ENCODE peak calls at places on chromosome 7, in six cellular contexts. C, Y, F, I, G and D are unnamed samples.

GRCh38 chr7:10022957-10023356 is 950.7 kb upstream of the PHF14 start:
- DNase-seq in G (no peak), C (no peak), I (no peak), F (peak; percentile 12), Y (no peak), D (no peak)

GRCh38 chr7:78014401-78014800 is 215.8 kb downstream of the PHTF2 start:
- DNase-seq in F (no peak), G (no peak), Y (no peak), I (no peak), C (no peak), D (no peak)

GRCh38 chr7:34260282-34260681 is 354.9 kb downstream of the BMPER start:
- DNase-seq in G (no peak), C (no peak), I (no peak), Y (peak; percentile 94), F (peak; percentile 61), D (no peak)

GRCh38 chr7:150503581-150503980 is 11.1 kb upstream of the GIMAP7 start:
- DNase-seq in G (no peak), I (no peak), F (no peak), Y (no peak), C (no peak), D (no peak)

GRCh38 chr7:154576604-154577003 is 426.3 kb downstream of the PAXIP1 start:
- DNase-seq in C (no peak), I (no peak), F (no peak), Y (no peak), G (no peak), D (no peak)

GRCh38 chr7:117158941-117159705 is 163.7 kb downstream of the WNT2 start:
- DNase-seq in Y (peak; percentile 40), C (no peak), G (no peak), F (no peak), I (no peak), D (no peak)

GRCh38 chr7:57769958-57770357 is 320.0 kb downstream of the ZNF716 start:
- DNase-seq in G (no peak), F (no peak), I (no peak), Y (no peak), C (no peak), D (no peak)

GRCh38 chr7:131057015-131057518 is 270.6 kb upstream of the MKLN1 start:
- DNase-seq in C (no peak), Y (peak; percentile 86), I (no peak), F (no peak), G (no peak), D (no peak)

GRCh38 chr7:46534593-46535271 is 613.7 kb upstream of the IGFBP3 start:
- DNase-seq in G (no peak), F (no peak), C (peak; percentile 33), Y (peak; percentile 93), I (no peak), D (peak; percentile 78)

GRCh38 chr7:26198133-26198780 is 2.3 kb downstream of the HNRNPA2B1 start:
- DNase-seq in G (no peak), Y (no peak), F (no peak), C (no peak), I (no peak), D (no peak)

GRCh38 chr7:133861876-133862275 is 265.3 kb upstream of the LRGUK start:
- DNase-seq in C (no peak), F (no peak), G (no peak), I (no peak), Y (no peak), D (no peak)

GRCh38 chr7:157763279-157764000 is 426.6 kb downstream of the DNAJB6 start:
- DNase-seq in Y (no peak), C (no peak), G (no peak), I (no peak), F (no peak), D (no peak)

GRCh38 chr7:15607541-15608210 is 45.9 kb upstream of the AGMO start:
- DNase-seq in C (no peak), F (no peak), Y (no peak), G (no peak), I (no peak), D (no peak)

GRCh38 chr7:140230862-140231778 is 54.3 kb upstream of the KDM7A start:
- DNase-seq in G (peak; percentile 76), F (peak; percentile 40), Y (peak; percentile 39), I (no peak), C (peak; percentile 87), D (peak; percentile 46)

GRCh38 chr7:142177869-142178268 is 66.4 kb downstream of the MGAM2 start:
- DNase-seq in I (no peak), Y (no peak), F (no peak), C (no peak), G (no peak), D (no peak)

GRCh38 chr7:132782777-132783633 is 206.7 kb upstream of the PLXNA4 start:
- DNase-seq in C (no peak), G (no peak), I (no peak), F (no peak), Y (peak; percentile 84), D (no peak)

GRCh38 chr7:132780822-132781221 is 204.6 kb upstream of the PLXNA4 start:
- DNase-seq in C (no peak), G (no peak), I (no peak), F (no peak), Y (no peak), D (no peak)

GRCh38 chr7:132785861-132786260 is 209.6 kb upstream of the PLXNA4 start:
- DNase-seq in C (no peak), I (no peak), G (no peak), F (no peak), Y (no peak), D (no peak)

GRCh38 chr7:132783824-132784223 is 207.6 kb upstream of the PLXNA4 start:
- DNase-seq in Y (peak; percentile 89), G (no peak), F (peak; percentile 58), I (no peak), C (no peak), D (no peak)

DNA sequence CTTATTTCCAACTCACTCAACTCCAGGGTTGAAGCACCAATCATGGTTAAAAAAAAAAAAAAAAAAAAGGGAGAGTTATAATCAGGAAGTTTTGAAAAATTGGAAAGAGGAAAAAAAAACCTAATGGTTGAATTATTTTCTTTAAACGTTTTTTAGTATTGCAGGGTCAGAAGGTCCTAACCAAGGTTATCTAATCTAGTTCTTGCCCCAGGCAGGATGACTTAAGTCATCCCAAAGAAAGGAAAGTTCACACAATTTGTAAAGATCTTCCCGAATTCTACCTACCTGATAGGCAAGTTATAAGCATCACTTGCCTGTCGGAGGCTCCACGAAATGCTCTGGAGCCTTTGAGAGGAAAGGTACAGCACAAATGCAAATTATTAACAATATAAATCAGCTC is 208.1 kb upstream of the PLXNA4 start:
- DNase-seq in Y (no peak), F (no peak), G (no peak), I (no peak), C (no peak), D (no peak)
- H3K36me3 ChIP-seq in Y (no peaks in the 10 kb centered on the region), F (no peaks in the 10 kb centered on the region), G (no peaks in the 10 kb centered on the region), I (peaks cover 44% of the 10 kb centered on the region), C (no peaks in the 10 kb centered on the region), D (peaks cover 6% of the 10 kb centered on the region)

GRCh38 chr7:777679-778078 is 50.6 kb upstream of the PRKAR1B start:
- DNase-seq in F (no peak), G (no peak), C (no peak), Y (no peak), I (no peak), D (no peak)
- H3K4me3 ChIP-seq in F (no peak overlapping the region), G (no peak overlapping the region), C (no peak overlapping the region), Y (no peak overlapping the region), I (no peak overlapping the region), D (no peak overlapping the region)

GRCh38 chr7:99839560-99840011 is 11.8 kb downstream of the CYP3A43 start:
- DNase-seq in I (no peak), C (peak; percentile 40), Y (no peak), G (no peak), F (no peak), D (no peak)
- TF ChIP-seq POLR2A in I (no peak), C (peak; percentile 74), Y (no peak), G (peak; percentile 30), F (no peak), D (no peak)

GRCh38 chr7:143304938-143305337 is 11.0 kb upstream of the CLCN1 start:
- DNase-seq in Y (no peak), G (no peak), F (no peak), C (no peak), I (no peak), D (no peak)
- H3K36me3 ChIP-seq in Y (peaks cover 44% of the 10 kb centered on the region), G (peaks cover 24% of the 10 kb centered on the region), F (peaks cover 57% of the 10 kb centered on the region), C (peaks cover 3% of the 10 kb centered on the region), I (peaks cover 95% of the 10 kb centered on the region), D (peaks cover 49% of the 10 kb centered on the region)

GRCh38 chr7:138527746-138528223 is 67.7 kb downstream of the TRIM24 start:
- DNase-seq in Y (no peak), I (no peak), C (no peak), F (peak; percentile 31), G (no peak), D (no peak)
- H3K4me3 ChIP-seq in Y (no peak overlapping the region), I (no peak overlapping the region), C (no peak overlapping the region), F (no peak overlapping the region), G (no peak overlapping the region), D (no peak overlapping the region)

DNA sequence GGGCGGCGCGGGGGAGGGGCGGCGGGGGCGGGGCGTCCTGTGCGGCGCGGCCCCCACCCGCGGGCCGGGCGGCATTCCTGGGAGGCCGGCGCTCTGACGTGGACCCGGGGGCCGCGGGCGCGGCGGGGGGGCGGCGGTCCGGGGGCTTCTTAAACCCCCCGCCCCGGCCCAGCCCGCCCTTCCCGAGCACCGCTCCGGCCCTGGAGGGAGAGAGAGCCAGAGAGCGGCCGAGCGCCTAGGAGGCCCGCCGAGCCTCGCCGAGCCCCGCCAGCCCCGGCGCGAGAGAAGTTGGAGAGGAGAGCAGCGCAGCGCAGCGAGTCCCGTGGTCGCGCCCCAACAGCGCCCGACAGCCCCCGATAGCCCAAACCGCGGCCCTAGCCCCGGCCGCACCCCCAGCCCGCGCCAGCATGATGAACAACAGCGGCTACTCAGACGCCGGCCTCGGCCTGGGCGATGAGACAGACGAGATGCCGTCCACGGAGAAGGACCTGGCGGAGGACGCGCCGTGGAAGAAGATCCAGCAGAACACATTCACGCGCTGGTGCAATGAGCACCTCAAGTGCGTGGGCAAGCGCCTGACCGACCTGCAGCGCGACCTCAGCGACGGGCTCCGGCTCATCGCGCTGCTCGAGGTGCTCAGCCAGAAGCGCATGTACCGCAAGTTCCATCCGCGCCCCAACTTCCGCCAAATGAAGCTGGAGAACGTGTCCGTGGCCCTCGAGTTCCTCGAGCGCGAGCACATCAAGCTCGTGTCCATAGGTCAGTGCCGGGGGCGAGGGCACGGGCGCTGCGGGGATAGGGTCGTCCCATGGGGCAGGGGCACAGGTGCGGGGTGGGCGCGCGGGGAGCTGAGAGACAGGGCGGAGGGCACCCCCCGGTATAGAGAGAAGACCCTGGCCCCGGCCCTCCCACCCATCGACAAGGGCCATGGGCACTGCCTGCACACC is at the start of gene FLNC:
- DNase-seq in G (peak; percentile 87), F (no peak), I (no peak), C (peak; percentile 43), Y (peak; percentile 71), D (peak; percentile 44)
- TF ChIP-seq POLR2A in G (peak; percentile 72), F (no peak), I (no peak), C (peak; percentile 55), Y (peak; percentile 98), D (no peak)

DNA sequence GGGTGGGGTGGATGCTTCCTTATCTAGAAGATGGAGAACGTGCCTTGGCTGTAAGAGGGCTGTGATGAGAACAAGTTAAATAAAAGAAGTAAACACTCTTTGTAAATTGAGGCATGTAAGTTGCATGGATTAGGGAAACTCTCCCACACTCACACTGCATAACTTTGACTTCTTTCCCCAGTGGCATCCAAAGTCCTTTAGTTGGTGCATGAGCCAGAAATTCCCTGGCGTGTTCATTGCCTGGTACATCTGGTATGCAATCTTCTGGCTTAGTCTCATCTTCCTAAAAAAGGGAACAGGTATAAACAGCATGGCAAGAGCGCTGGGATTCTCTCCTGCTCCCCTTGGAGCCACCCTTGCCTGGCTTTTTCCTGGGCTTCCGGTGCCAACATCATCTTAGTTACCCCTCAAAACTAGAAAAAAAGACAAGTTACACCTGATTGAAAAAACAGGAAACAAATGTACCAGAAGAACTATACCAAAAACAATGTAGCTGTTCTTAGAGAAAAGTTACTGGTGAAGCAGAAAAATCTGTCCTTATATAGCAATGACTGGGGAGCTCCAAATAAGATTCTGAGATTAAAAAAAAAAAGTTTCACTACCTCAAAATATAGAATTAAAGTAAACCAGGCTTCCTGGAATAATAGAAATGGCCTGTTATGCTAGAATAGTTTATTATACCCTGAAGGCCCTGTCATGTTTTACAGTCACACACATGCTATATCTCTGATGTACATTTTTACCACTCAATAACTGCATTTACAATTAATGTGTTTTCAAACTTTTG is 9.9 kb downstream of the RP9 start:
- DNase-seq in I (no peak), Y (no peak), G (no peak), F (no peak), C (no peak), D (no peak)
- H3K36me3 ChIP-seq in I (peaks cover 95% of the 10 kb centered on the region), Y (peaks cover 39% of the 10 kb centered on the region), G (peaks cover 7% of the 10 kb centered on the region), F (peaks cover 41% of the 10 kb centered on the region), C (no peaks in the 10 kb centered on the region), D (peaks cover 54% of the 10 kb centered on the region)